ENCODE peak calls at places on chromosomes 1 and 21, in nine cellular contexts. I is adrenal gland; N is CD4-positive, CD25-positive, alpha-beta regulatory T cell; A is CD8-positive, alpha-beta T cell; V is mucosa of descending colon; O is osteoblast; Z is testis; X is HAP-1; W is pancreas. P is an unnamed sample.

GRCh38 chr1:118773656-118774055 is 214.5 kb downstream of the TBX15 start:
- DNase-seq in W (no peak), Z (no peak), N (no peak), I (no peak), A (no peak), O (no peak), X (no peak), V (no peak), P (no peak)

GRCh38 chr1:19439464-19440171 is 45.7 kb downstream of the CAPZB start:
- DNase-seq in Z (peak; percentile 82), W (no peak), I (peak; percentile 66), A (peak; percentile 14), X (peak; percentile 25), O (no peak), N (no peak), V (no peak), P (no peak)

GRCh38 chr1:209630383-209631219 is 21.6 kb downstream of the LAMB3 start:
- DNase-seq in X (no peak), V (no peak), N (no peak), O (no peak), I (no peak), Z (no peak), A (no peak), W (no peak), P (no peak)

GRCh38 chr21:44617071-44617501 is 5.2 kb downstream of the KRTAP10-8 start:
- DNase-seq in I (no peak), V (no peak), X (no peak), Z (no peak), A (no peak), N (no peak), W (no peak), O (no peak), P (no peak)

GRCh38 chr1:203287896-203288295 is 17.4 kb upstream of the BTG2 start:
- DNase-seq in I (no peak), O (no peak), Z (no peak), A (no peak), W (no peak), V (no peak), N (no peak), X (no peak), P (no peak)

GRCh38 chr1:243411472-243411871 is 155.6 kb downstream of the SDCCAG8 start:
- DNase-seq in W (no peak), V (no peak), I (no peak), N (no peak), O (no peak), Z (no peak), A (no peak), X (no peak), P (no peak)

GRCh38 chr1:201551877-201552731 is 13.2 kb downstream of the NAV1 start:
- DNase-seq in X (no peak), A (no peak), I (no peak), V (no peak), N (no peak), W (no peak), O (peak; percentile 76), Z (peak; percentile 65), P (no peak)

GRCh38 chr1:161006563-161006962 is 14.4 kb downstream of the F11R start:
- DNase-seq in Z (no peak), W (no peak), X (no peak), N (no peak), V (no peak), O (no peak), A (no peak), I (no peak), P (no peak)

GRCh38 chr21:45719177-45719802 is 75.8 kb downstream of the PCBP3 start:
- DNase-seq in O (no peak), X (no peak), W (no peak), I (no peak), Z (no peak), V (no peak), A (no peak), N (no peak), P (no peak)

GRCh38 chr1:176880954-176881595 is 283.4 kb downstream of the ASTN1 start:
- DNase-seq in Z (peak; percentile 89), I (peak; percentile 74), W (peak; percentile 90), N (peak; percentile 41), O (peak; percentile 81), X (peak; percentile 87), V (peak; percentile 72), A (no peak), P (peak; percentile 61)

GRCh38 chr1:23922321-23922943 is 9.3 kb upstream of the CNR2 start:
- DNase-seq in W (no peak), A (no peak), Z (no peak), X (no peak), I (no peak), V (no peak), O (no peak), N (no peak), P (no peak)

GRCh38 chr1:47432071-47433036 is 5.5 kb upstream of the FOXD2 start:
- DNase-seq in V (peak; percentile 95), O (peak; percentile 97), I (peak; percentile 85), W (peak; percentile 83), A (peak; percentile 21), Z (peak; percentile 92), N (peak; percentile 82), X (peak; percentile 70), P (no peak)

GRCh38 chr1:221829327-221830011 is 87.6 kb upstream of the DUSP10 start:
- DNase-seq in W (no peak), N (peak; percentile 82), I (no peak), Z (no peak), V (no peak), X (no peak), A (peak; percentile 6), O (peak; percentile 92), P (no peak)

GRCh38 chr1:166843322-166843721 is 4.0 kb downstream of the POGK start:
- DNase-seq in Z (no peak), V (no peak), O (no peak), X (no peak), W (no peak), A (no peak), I (no peak), N (no peak), P (no peak)

GRCh38 chr1:166848193-166848592 is 8.9 kb downstream of the POGK start:
- DNase-seq in O (no peak), W (no peak), V (no peak), N (no peak), X (no peak), Z (no peak), I (no peak), A (no peak), P (no peak)

GRCh38 chr1:166844791-166845190 is 5.5 kb downstream of the POGK start:
- DNase-seq in W (no peak), A (no peak), Z (no peak), O (no peak), I (no peak), N (no peak), V (no peak), X (no peak), P (no peak)

GRCh38 chr1:166840309-166841302 is 1.3 kb downstream of the POGK start:
- DNase-seq in N (no peak), A (no peak), O (peak; percentile 62), I (no peak), Z (no peak), X (peak; percentile 21), W (no peak), V (peak; percentile 35), P (no peak)

GRCh38 chr1:166843769-166844596 is 4.7 kb downstream of the POGK start:
- DNase-seq in N (no peak), O (peak; percentile 71), I (no peak), W (peak; percentile 57), Z (no peak), A (no peak), V (no peak), X (no peak), P (no peak)
- H3K36me3 ChIP-seq in N (peaks cover 70% of the 10 kb centered on the region), O (peaks cover 67% of the 10 kb centered on the region), I (no peaks in the 10 kb centered on the region), W (no peaks in the 10 kb centered on the region), Z (no peaks in the 10 kb centered on the region), A (peaks cover 37% of the 10 kb centered on the region), V (peaks cover 5% of the 10 kb centered on the region), X (peaks cover 77% of the 10 kb centered on the region), P (peaks cover 88% of the 10 kb centered on the region)

DNA sequence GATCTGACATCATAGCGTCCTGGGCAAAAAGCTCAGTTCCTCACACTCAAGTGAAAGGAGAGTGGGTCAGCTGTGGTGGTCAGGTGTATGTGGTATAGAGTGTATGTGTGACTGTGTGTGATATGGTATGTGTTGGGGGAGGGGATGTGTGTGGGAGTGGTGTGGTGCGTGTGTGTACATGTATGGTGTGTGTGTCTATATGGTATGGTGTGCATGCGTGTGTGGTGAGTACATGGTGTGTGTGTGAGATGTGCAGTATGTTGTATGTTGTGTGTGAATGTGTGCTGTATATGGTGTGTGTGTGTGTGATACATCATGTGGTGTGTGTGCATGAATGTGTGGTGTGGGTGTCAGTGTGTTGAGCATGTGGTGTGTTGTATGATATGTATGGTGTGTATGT is 20.9 kb downstream of the FAM3B start:
- DNase-seq in Z (no peak), W (no peak), X (no peak), V (no peak), N (no peak), I (no peak), O (no peak), A (no peak), P (no peak)
- H3K36me3 ChIP-seq in Z (no peaks in the 10 kb centered on the region), W (no peaks in the 10 kb centered on the region), X (no peaks in the 10 kb centered on the region), V (no peaks in the 10 kb centered on the region), N (no peaks in the 10 kb centered on the region), I (no peaks in the 10 kb centered on the region), O (no peaks in the 10 kb centered on the region), A (no peaks in the 10 kb centered on the region), P (no peaks in the 10 kb centered on the region)

DNA sequence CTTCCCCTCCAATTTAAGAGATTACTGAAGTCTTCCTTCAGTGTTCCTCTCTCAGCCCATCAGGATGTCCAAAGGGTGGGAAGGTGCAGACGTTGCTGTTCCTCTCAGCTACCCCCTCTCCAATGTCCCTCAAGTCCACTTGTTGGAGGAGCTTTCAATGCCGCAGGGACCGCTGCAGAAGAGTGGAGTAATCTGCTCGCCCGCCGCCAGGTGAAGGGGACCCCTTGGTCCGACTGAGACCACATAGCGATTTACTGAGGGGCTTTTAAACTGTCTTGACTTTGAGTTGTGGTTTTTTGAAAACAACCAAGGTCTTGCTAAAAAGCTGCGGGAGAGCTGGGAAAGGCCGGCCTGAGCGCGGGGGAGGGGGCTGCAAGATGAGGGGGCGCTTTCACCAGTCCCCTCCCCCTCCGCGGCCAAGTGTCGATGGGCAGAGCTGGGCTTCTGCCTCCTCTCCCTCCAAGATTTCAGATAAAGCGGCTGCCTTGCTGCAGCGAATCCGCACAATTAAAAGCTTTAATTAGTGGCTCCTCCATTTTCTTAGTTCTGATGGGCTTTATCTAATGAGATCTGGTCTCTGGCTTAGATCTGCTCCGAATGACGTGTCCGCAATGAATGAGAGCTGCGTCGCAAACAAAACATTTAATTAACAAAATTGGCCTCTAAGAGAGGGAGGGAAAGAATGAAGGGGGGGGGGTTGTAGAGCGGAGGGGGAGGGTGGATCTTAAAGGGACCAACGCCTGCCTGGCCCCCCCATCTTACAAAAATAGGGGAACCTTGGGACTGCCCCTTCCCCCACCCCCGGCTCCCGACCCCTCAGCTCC is 5.9 kb downstream of the LMO4 start:
- DNase-seq in A (no peak), Z (peak; percentile 43), O (peak; percentile 69), I (no peak), W (peak; percentile 54), N (no peak), X (peak; percentile 17), V (no peak), P (no peak)
- H3K36me3 ChIP-seq in A (no peaks in the 10 kb centered on the region), Z (no peaks in the 10 kb centered on the region), O (peaks cover 16% of the 10 kb centered on the region), I (no peaks in the 10 kb centered on the region), W (no peaks in the 10 kb centered on the region), N (no peaks in the 10 kb centered on the region), X (peaks cover 3% of the 10 kb centered on the region), V (no peaks in the 10 kb centered on the region), P (peaks cover 21% of the 10 kb centered on the region)

GRCh38 chr1:185311589-185312225 is 5.3 kb downstream of the IVNS1ABP start:
- DNase-seq in V (no peak), A (no peak), W (no peak), Z (no peak), N (no peak), O (no peak), X (no peak), I (no peak), P (no peak)
- H3K36me3 ChIP-seq in V (no peaks in the 10 kb centered on the region), A (peaks cover 28% of the 10 kb centered on the region), W (no peaks in the 10 kb centered on the region), Z (no peaks in the 10 kb centered on the region), N (peaks cover 46% of the 10 kb centered on the region), O (peaks cover 35% of the 10 kb centered on the region), X (peaks cover 43% of the 10 kb centered on the region), I (no peaks in the 10 kb centered on the region), P (peaks cover 80% of the 10 kb centered on the region)

P was measured in DND-41.